ENCODE peak calls at places on chromosomes 6 and 20, in four cellular contexts. K is lower lobe of right lung, E is astrocyte of the cerebellum, V is prostate gland. W is an unnamed sample.

GRCh38 chr6:4129446-4129845 is 5.9 kb downstream of the ECI2 start:
- DNase-seq in V (no peak), E (no peak), K (no peak), W (no peak)

GRCh38 chr6:35601331-35602132 is 87.2 kb downstream of the FKBP5 start:
- DNase-seq in E (peak; percentile 79), V (peak; percentile 80), K (no peak), W (no peak)

GRCh38 chr20:61494763-61495595 is 242.9 kb downstream of the CDH4 start:
- DNase-seq in K (no peak), E (no peak), V (no peak), W (no peak)

GRCh38 chr6:28867078-28867414 is 56.7 kb downstream of the TRIM27 start:
- DNase-seq in V (no peak), K (no peak), E (no peak), W (no peak)

GRCh38 chr6:44096615-44097014 is 30.6 kb downstream of the MRPL14 start:
- DNase-seq in K (peak; percentile 80), E (no peak), V (peak; percentile 67), W (no peak)

GRCh38 chr6:27684264-27685211 is 211.6 kb upstream of the ZNF184 start:
- DNase-seq in K (no peak), E (peak; percentile 26), V (no peak), W (peak; percentile 63)

GRCh38 chr6:109059148-109059547 is 35.5 kb downstream of the SESN1 start:
- DNase-seq in V (peak; percentile 23), K (no peak), E (no peak), W (no peak)

GRCh38 chr20:22775671-22776139 is 191.3 kb upstream of the FOXA2 start:
- DNase-seq in K (no peak), V (no peak), E (no peak), W (no peak)

GRCh38 chr6:104126621-104127020 is 733.1 kb downstream of the HACE1 start:
- DNase-seq in E (no peak), V (no peak), K (no peak), W (no peak)

GRCh38 chr6:104537872-104538271 is 321.8 kb downstream of the HACE1 start:
- DNase-seq in E (no peak), V (no peak), K (no peak), W (no peak)

GRCh38 chr6:333379-334002 is 41.2 kb downstream of the DUSP22 start:
- DNase-seq in E (no peak), K (no peak), V (no peak), W (no peak)

GRCh38 chr6:111487656-111488055 is 4.6 kb upstream of the REV3L start:
- DNase-seq in K (no peak), V (no peak), E (no peak), W (no peak)

GRCh38 chr6:67231092-67231491 is 1404.0 kb upstream of the ADGRB3 start:
- DNase-seq in E (no peak), V (no peak), K (no peak), W (no peak)

GRCh38 chr20:46650575-46651090 is 626 bp downstream of the SLC13A3 start:
- DNase-seq in E (no peak), K (no peak), V (no peak), W (no peak)

GRCh38 chr6:106125925-106126435 is 39.8 kb downstream of the PRDM1 start:
- DNase-seq in V (no peak), E (no peak), K (no peak), W (no peak)

GRCh38 chr6:135651964-135652755 is 154.6 kb upstream of the AHI1 start:
- DNase-seq in V (no peak), E (no peak), K (no peak), W (no peak)
- H3K4me3 ChIP-seq in V (no peak overlapping the region), E (no peak overlapping the region), K (no peak overlapping the region), W (no peak overlapping the region)

GRCh38 chr6:52507557-52508260 is 69.2 kb downstream of the TRAM2 start:
- DNase-seq in V (no peak), K (no peak), E (no peak), W (no peak)

GRCh38 chr6:52504778-52505127 is 72.1 kb downstream of the TRAM2 start:
- DNase-seq in K (no peak), E (no peak), V (no peak), W (no peak)

GRCh38 chr6:52506502-52506875 is 70.4 kb downstream of the TRAM2 start:
- DNase-seq in V (no peak), K (no peak), E (no peak), W (no peak)

GRCh38 chr6:52503853-52504777 is 72.7 kb downstream of the TRAM2 start:
- DNase-seq in E (no peak), K (peak; percentile 95), V (peak; percentile 96), W (no peak)

DNA sequence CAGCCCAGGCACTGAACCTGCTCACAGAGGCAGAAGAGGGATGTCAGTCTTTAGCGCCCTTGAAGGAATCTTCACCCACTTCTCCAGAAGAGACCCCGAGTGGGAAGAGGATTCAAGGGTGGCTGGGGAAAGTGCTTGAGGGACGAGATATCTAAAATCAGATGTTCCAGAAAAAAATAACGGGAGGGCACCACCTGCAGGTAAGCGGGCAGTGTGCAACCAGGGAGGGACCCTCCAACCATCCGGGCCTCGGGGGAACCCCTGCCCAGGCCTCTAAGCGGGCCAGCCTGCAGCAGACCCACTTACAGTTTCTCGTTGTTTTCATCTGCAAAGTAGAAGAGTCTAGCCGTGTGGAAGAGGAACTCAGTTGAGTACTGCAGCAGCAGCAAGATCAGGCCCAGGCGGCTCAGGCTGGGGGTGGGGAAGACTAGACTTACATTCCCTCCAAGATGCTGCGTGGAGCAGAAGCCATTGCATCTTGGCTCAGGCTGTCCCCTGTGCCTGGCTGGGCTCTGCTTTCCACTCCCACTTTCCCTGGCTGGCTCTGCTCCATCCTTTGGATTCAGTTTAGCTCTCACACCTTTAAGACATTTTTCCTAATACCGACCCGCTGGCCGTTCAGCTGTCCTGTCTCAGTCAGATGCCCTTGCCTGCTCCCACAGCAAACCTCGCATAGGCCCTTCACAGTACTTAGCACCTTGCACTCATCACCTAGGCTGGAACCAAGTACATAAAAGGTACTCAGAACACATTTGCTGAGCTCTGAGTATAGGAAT is 70.9 kb downstream of the TRAM2 start:
- DNase-seq in V (no peak), E (no peak), K (no peak), W (no peak)
- TF ChIP-seq CTCF in V (no peak), E (no peak), K (no peak), W (no peak)

DNA sequence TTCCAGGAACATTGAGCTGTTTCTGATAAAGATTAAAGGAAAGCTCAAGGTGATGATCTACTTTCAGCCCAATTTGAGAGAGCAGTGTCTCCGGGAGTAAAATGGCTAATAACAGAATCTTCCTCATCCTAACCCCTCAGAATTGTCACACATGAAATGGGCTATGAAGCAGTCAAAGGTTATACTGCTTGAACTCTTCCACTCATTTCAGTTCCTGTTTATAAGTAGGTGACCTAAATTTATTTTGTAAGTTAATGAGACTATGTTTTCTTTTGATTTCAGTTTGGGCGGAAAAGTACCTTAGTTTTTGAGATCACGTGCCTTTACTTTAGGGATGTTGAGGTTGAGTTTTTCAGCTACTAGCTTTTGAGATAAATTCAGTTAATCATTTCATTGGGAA is 47.2 kb downstream of the QKI start:
- DNase-seq in K (no peak), E (no peak), V (no peak), W (no peak)
- H3K4me3 ChIP-seq in K (no peak overlapping the region), E (no peak overlapping the region), V (no peak overlapping the region), W (no peak overlapping the region)

GRCh38 chr20:11880694-11881093 is 37.0 kb upstream of the BTBD3 start:
- DNase-seq in K (no peak), V (no peak), E (no peak), W (no peak)

GRCh38 chr20:11881453-11881852 is 36.2 kb upstream of the BTBD3 start:
- DNase-seq in K (no peak), E (no peak), V (no peak), W (no peak)

GRCh38 chr20:11876555-11876954 is 41.1 kb upstream of the BTBD3 start:
- DNase-seq in K (no peak), E (no peak), V (no peak), W (no peak)
- TF ChIP-seq CTCF in K (no peak), E (no peak), V (no peak), W (no peak)

GRCh38 chr6:85453052-85453451 is 3.2 kb downstream of the NT5E start:
- DNase-seq in V (no peak), K (no peak), E (no peak), W (no peak)
- H3K4me3 ChIP-seq in V (no peak overlapping the region), K (no peak overlapping the region), E (peak overlapping the region; percentile 74), W (peak overlapping the region; percentile 78)

GRCh38 chr6:46184114-46184513 is 13.3 kb upstream of the ENPP5 start:
- DNase-seq in E (peak; percentile 92), K (no peak), V (no peak), W (peak; percentile 54)
- TF ChIP-seq CTCF in E (peak; percentile 39), K (no peak), V (no peak), W (no peak)

W was measured in AG04449.